ENCODE peak calls at places on chromosome 19, in nine cellular contexts. V, E, F, Q, H, S, L, X and J are unnamed samples.

GRCh38 chr19:43438291-43439162 is 23.8 kb downstream of the TEX101 start:
- DNase-seq in F (no peak), S (no peak), V (no peak), H (no peak), L (no peak), X (no peak), E (peak), Q (no peak), J (no peak)

GRCh38 chr19:47152632-47153031 is 22.0 kb downstream of the SAE1 start:
- DNase-seq in L (no peak), X (no peak), F (no peak), S (no peak), E (no peak), V (no peak), Q (no peak), H (no peak), J (no peak)

GRCh38 chr19:16661480-16662034 is 618 bp downstream of the TMEM38A start:
- DNase-seq in V (no peak), S (no peak), L (no peak), X (no peak), E (peak), F (no peak), Q (no peak), H (peak), J (no peak)

GRCh38 chr19:18046066-18046718 is 38.2 kb downstream of the ARRDC2 start:
- DNase-seq in E (no peak), X (no peak), H (no peak), V (no peak), Q (no peak), L (peak), S (no peak), F (no peak), J (no peak)

GRCh38 chr19:18446811-18447359 is 9.0 kb upstream of the ISYNA1 start:
- DNase-seq in F (no peak), X (no peak), E (no peak), H (no peak), Q (no peak), V (no peak), L (no peak), S (no peak), J (no peak)

GRCh38 chr19:38978315-38978689 is 2.8 kb upstream of the FBXO17 start:
- DNase-seq in L (no peak), S (no peak), X (no peak), E (no peak), V (no peak), Q (no peak), H (no peak), F (no peak), J (no peak)

GRCh38 chr19:17671906-17672305 is 16.2 kb downstream of the UNC13A start:
- DNase-seq in H (no peak), X (no peak), E (peak), F (no peak), V (no peak), Q (no peak), L (no peak), S (no peak), J (no peak)

GRCh38 chr19:41882568-41883462 is at the start of gene ARHGEF1:
- DNase-seq in X (peak), V (no peak), S (peak), E (peak), Q (no peak), F (no peak), H (no peak), L (peak), J (peak)

GRCh38 chr19:51808333-51808986 is 13.5 kb downstream of the FPR3 start:
- DNase-seq in E (no peak), L (no peak), S (no peak), X (no peak), V (no peak), Q (no peak), F (no peak), H (no peak), J (no peak)

GRCh38 chr19:45448887-45449299 is 18.9 kb upstream of the FOSB start:
- DNase-seq in X (no peak), V (no peak), E (no peak), F (no peak), H (no peak), S (no peak), L (no peak), Q (no peak), J (no peak)

GRCh38 chr19:29308977-29309520 is 96.1 kb upstream of the UQCRFS1 start:
- DNase-seq in F (no peak), H (no peak), L (no peak), S (no peak), Q (no peak), V (no peak), E (no peak), X (no peak), J (no peak)